ENCODE peak calls at places on chromosomes 13 and 19, in nine cellular contexts. One of them, this sample, is unnamed.

GRCh38 chr19:10891360-10892108 is 20.2 kb downstream of the CARM1 start:
- DNase-seq in activated naive CD4-positive, alpha-beta T cell treated with anti-CD3 and anti-CD28 coated beads, Interleukin-2, amount 10 ng/mL, durations not matched to agents 7 days and 5 days: no peak
- DNase-seq in activated CD4-positive, alpha-beta memory T cell treated with anti-CD3 and anti-CD28 coated beads for 36 hours: no peak
- DNase-seq in GM12892: no peak
- DNase-seq in bronchial epithelial cell: peak
- DNase-seq in dorsolateral prefrontal cortex: no peak
- DNase-seq in AG04449: no peak
- DNase-seq in RPMI7951: no peak
- DNase-seq in kidney epithelial cell: peak
- DNase-seq in this sample: peak

GRCh38 chr19:13302521-13303270 is 152.5 kb downstream of the IER2 start:
- DNase-seq in activated CD4-positive, alpha-beta memory T cell treated with anti-CD3 and anti-CD28 coated beads for 36 hours: no peak
- DNase-seq in bronchial epithelial cell: no peak
- DNase-seq in kidney epithelial cell: no peak
- DNase-seq in RPMI7951: peak
- DNase-seq in activated naive CD4-positive, alpha-beta T cell treated with anti-CD3 and anti-CD28 coated beads, Interleukin-2, amount 10 ng/mL, durations not matched to agents 7 days and 5 days: no peak
- DNase-seq in AG04449: no peak
- DNase-seq in dorsolateral prefrontal cortex: peak
- DNase-seq in GM12892: no peak
- DNase-seq in this sample: no peak

GRCh38 chr13:48582086-48582485 is 49.2 kb upstream of the RCBTB2 start:
- DNase-seq in activated CD4-positive, alpha-beta memory T cell treated with anti-CD3 and anti-CD28 coated beads for 36 hours: no peak
- DNase-seq in activated naive CD4-positive, alpha-beta T cell treated with anti-CD3 and anti-CD28 coated beads, Interleukin-2, amount 10 ng/mL, durations not matched to agents 7 days and 5 days: no peak
- DNase-seq in bronchial epithelial cell: no peak
- DNase-seq in kidney epithelial cell: no peak
- DNase-seq in RPMI7951: no peak
- DNase-seq in dorsolateral prefrontal cortex: no peak
- DNase-seq in GM12892: no peak
- DNase-seq in AG04449: no peak
- DNase-seq in this sample: no peak

GRCh38 chr19:29858000-29858596 is 46.3 kb downstream of the CCNE1 start:
- DNase-seq in activated naive CD4-positive, alpha-beta T cell treated with anti-CD3 and anti-CD28 coated beads, Interleukin-2, amount 10 ng/mL, durations not matched to agents 7 days and 5 days: peak
- DNase-seq in GM12892: peak
- DNase-seq in RPMI7951: no peak
- DNase-seq in activated CD4-positive, alpha-beta memory T cell treated with anti-CD3 and anti-CD28 coated beads for 36 hours: peak
- DNase-seq in bronchial epithelial cell: no peak
- DNase-seq in dorsolateral prefrontal cortex: no peak
- DNase-seq in kidney epithelial cell: no peak
- DNase-seq in AG04449: no peak
- DNase-seq in this sample: peak

GRCh38 chr13:37701972-37702371 is 103.4 kb upstream of the POSTN start:
- DNase-seq in kidney epithelial cell: peak
- DNase-seq in activated naive CD4-positive, alpha-beta T cell treated with anti-CD3 and anti-CD28 coated beads, Interleukin-2, amount 10 ng/mL, durations not matched to agents 7 days and 5 days: no peak
- DNase-seq in RPMI7951: peak
- DNase-seq in dorsolateral prefrontal cortex: no peak
- DNase-seq in bronchial epithelial cell: peak
- DNase-seq in GM12892: no peak
- DNase-seq in activated CD4-positive, alpha-beta memory T cell treated with anti-CD3 and anti-CD28 coated beads for 36 hours: no peak
- DNase-seq in AG04449: peak
- DNase-seq in this sample: no peak

GRCh38 chr13:110251227-110251791 is 55.6 kb downstream of the COL4A1 start:
- DNase-seq in AG04449: no peak
- DNase-seq in activated naive CD4-positive, alpha-beta T cell treated with anti-CD3 and anti-CD28 coated beads, Interleukin-2, amount 10 ng/mL, durations not matched to agents 7 days and 5 days: no peak
- DNase-seq in activated CD4-positive, alpha-beta memory T cell treated with anti-CD3 and anti-CD28 coated beads for 36 hours: no peak
- DNase-seq in dorsolateral prefrontal cortex: no peak
- DNase-seq in GM12892: no peak
- DNase-seq in RPMI7951: no peak
- DNase-seq in kidney epithelial cell: no peak
- DNase-seq in bronchial epithelial cell: no peak
- DNase-seq in this sample: no peak

GRCh38 chr19:46716013-46716671 is 772 bp downstream of the PRKD2 start:
- DNase-seq in AG04449: no peak
- DNase-seq in kidney epithelial cell: no peak
- DNase-seq in dorsolateral prefrontal cortex: no peak
- DNase-seq in bronchial epithelial cell: no peak
- DNase-seq in RPMI7951: peak
- DNase-seq in activated naive CD4-positive, alpha-beta T cell treated with anti-CD3 and anti-CD28 coated beads, Interleukin-2, amount 10 ng/mL, durations not matched to agents 7 days and 5 days: peak
- DNase-seq in GM12892: no peak
- DNase-seq in activated CD4-positive, alpha-beta memory T cell treated with anti-CD3 and anti-CD28 coated beads for 36 hours: peak
- DNase-seq in this sample: no peak

GRCh38 chr13:44271915-44272341 is 101.7 kb upstream of the SERP2 start:
- DNase-seq in activated naive CD4-positive, alpha-beta T cell treated with anti-CD3 and anti-CD28 coated beads, Interleukin-2, amount 10 ng/mL, durations not matched to agents 7 days and 5 days: no peak
- DNase-seq in RPMI7951: peak
- DNase-seq in dorsolateral prefrontal cortex: no peak
- DNase-seq in kidney epithelial cell: no peak
- DNase-seq in AG04449: no peak
- DNase-seq in bronchial epithelial cell: no peak
- DNase-seq in activated CD4-positive, alpha-beta memory T cell treated with anti-CD3 and anti-CD28 coated beads for 36 hours: no peak
- DNase-seq in GM12892: no peak
- DNase-seq in this sample: no peak

GRCh38 chr13:50098693-50099092 is 83.4 kb downstream of the KCNRG start:
- DNase-seq in activated CD4-positive, alpha-beta memory T cell treated with anti-CD3 and anti-CD28 coated beads for 36 hours: no peak
- DNase-seq in GM12892: no peak
- DNase-seq in AG04449: no peak
- DNase-seq in dorsolateral prefrontal cortex: no peak
- DNase-seq in RPMI7951: no peak
- DNase-seq in bronchial epithelial cell: no peak
- DNase-seq in activated naive CD4-positive, alpha-beta T cell treated with anti-CD3 and anti-CD28 coated beads, Interleukin-2, amount 10 ng/mL, durations not matched to agents 7 days and 5 days: no peak
- DNase-seq in kidney epithelial cell: no peak
- DNase-seq in this sample: no peak

GRCh38 chr19:8611890-8612806 is 1.6 kb upstream of the ADAMTS10 start:
- DNase-seq in dorsolateral prefrontal cortex: no peak
- DNase-seq in AG04449: no peak
- DNase-seq in GM12892: no peak
- DNase-seq in bronchial epithelial cell: no peak
- DNase-seq in kidney epithelial cell: no peak
- DNase-seq in RPMI7951: peak
- DNase-seq in activated naive CD4-positive, alpha-beta T cell treated with anti-CD3 and anti-CD28 coated beads, Interleukin-2, amount 10 ng/mL, durations not matched to agents 7 days and 5 days: no peak
- DNase-seq in activated CD4-positive, alpha-beta memory T cell treated with anti-CD3 and anti-CD28 coated beads for 36 hours: no peak
- DNase-seq in this sample: no peak

GRCh38 chr19:14111486-14111885 is 6.1 kb downstream of the PRKACA start:
- DNase-seq in bronchial epithelial cell: no peak
- DNase-seq in dorsolateral prefrontal cortex: no peak
- DNase-seq in AG04449: no peak
- DNase-seq in kidney epithelial cell: no peak
- DNase-seq in RPMI7951: no peak
- DNase-seq in activated naive CD4-positive, alpha-beta T cell treated with anti-CD3 and anti-CD28 coated beads, Interleukin-2, amount 10 ng/mL, durations not matched to agents 7 days and 5 days: no peak
- DNase-seq in activated CD4-positive, alpha-beta memory T cell treated with anti-CD3 and anti-CD28 coated beads for 36 hours: no peak
- DNase-seq in GM12892: no peak
- DNase-seq in this sample: no peak

GRCh38 chr19:30881281-30881680 is 468.0 kb downstream of the TSHZ3 start:
- DNase-seq in dorsolateral prefrontal cortex: no peak
- DNase-seq in activated naive CD4-positive, alpha-beta T cell treated with anti-CD3 and anti-CD28 coated beads, Interleukin-2, amount 10 ng/mL, durations not matched to agents 7 days and 5 days: no peak
- DNase-seq in RPMI7951: no peak
- DNase-seq in activated CD4-positive, alpha-beta memory T cell treated with anti-CD3 and anti-CD28 coated beads for 36 hours: no peak
- DNase-seq in bronchial epithelial cell: no peak
- DNase-seq in kidney epithelial cell: no peak
- DNase-seq in AG04449: no peak
- DNase-seq in GM12892: no peak
- DNase-seq in this sample: no peak

GRCh38 chr13:105627270-105627669 is 908.2 kb downstream of the EFNB2 start:
- DNase-seq in RPMI7951: peak
- DNase-seq in kidney epithelial cell: no peak
- DNase-seq in bronchial epithelial cell: peak
- DNase-seq in GM12892: no peak
- DNase-seq in activated CD4-positive, alpha-beta memory T cell treated with anti-CD3 and anti-CD28 coated beads for 36 hours: no peak
- DNase-seq in AG04449: no peak
- DNase-seq in dorsolateral prefrontal cortex: no peak
- DNase-seq in activated naive CD4-positive, alpha-beta T cell treated with anti-CD3 and anti-CD28 coated beads, Interleukin-2, amount 10 ng/mL, durations not matched to agents 7 days and 5 days: no peak
- DNase-seq in this sample: no peak

GRCh38 chr13:43694265-43694664 is 92.5 kb downstream of the ENOX1 start:
- DNase-seq in GM12892: no peak
- DNase-seq in AG04449: no peak
- DNase-seq in dorsolateral prefrontal cortex: no peak
- DNase-seq in activated naive CD4-positive, alpha-beta T cell treated with anti-CD3 and anti-CD28 coated beads, Interleukin-2, amount 10 ng/mL, durations not matched to agents 7 days and 5 days: no peak
- DNase-seq in RPMI7951: no peak
- DNase-seq in bronchial epithelial cell: no peak
- DNase-seq in kidney epithelial cell: no peak
- DNase-seq in activated CD4-positive, alpha-beta memory T cell treated with anti-CD3 and anti-CD28 coated beads for 36 hours: no peak
- DNase-seq in this sample: peak

GRCh38 chr19:27844261-27844660 is 1368.7 kb downstream of the UQCRFS1 start:
- DNase-seq in kidney epithelial cell: no peak
- DNase-seq in GM12892: no peak
- DNase-seq in AG04449: no peak
- DNase-seq in bronchial epithelial cell: no peak
- DNase-seq in activated naive CD4-positive, alpha-beta T cell treated with anti-CD3 and anti-CD28 coated beads, Interleukin-2, amount 10 ng/mL, durations not matched to agents 7 days and 5 days: no peak
- DNase-seq in dorsolateral prefrontal cortex: no peak
- DNase-seq in activated CD4-positive, alpha-beta memory T cell treated with anti-CD3 and anti-CD28 coated beads for 36 hours: no peak
- DNase-seq in RPMI7951: no peak
- DNase-seq in this sample: no peak

GRCh38 chr13:29508130-29508873 is 87.2 kb downstream of the SLC7A1 start:
- DNase-seq in AG04449: peak
- DNase-seq in activated naive CD4-positive, alpha-beta T cell treated with anti-CD3 and anti-CD28 coated beads, Interleukin-2, amount 10 ng/mL, durations not matched to agents 7 days and 5 days: peak
- DNase-seq in dorsolateral prefrontal cortex: peak
- DNase-seq in RPMI7951: peak
- DNase-seq in bronchial epithelial cell: peak
- DNase-seq in kidney epithelial cell: peak
- DNase-seq in GM12892: peak
- DNase-seq in activated CD4-positive, alpha-beta memory T cell treated with anti-CD3 and anti-CD28 coated beads for 36 hours: peak
- DNase-seq in this sample: peak

GRCh38 chr13:44732503-44733098 is 156.5 kb upstream of the TSC22D1 start:
- DNase-seq in activated CD4-positive, alpha-beta memory T cell treated with anti-CD3 and anti-CD28 coated beads for 36 hours: no peak
- DNase-seq in bronchial epithelial cell: no peak
- DNase-seq in GM12892: no peak
- DNase-seq in kidney epithelial cell: no peak
- DNase-seq in AG04449: no peak
- DNase-seq in activated naive CD4-positive, alpha-beta T cell treated with anti-CD3 and anti-CD28 coated beads, Interleukin-2, amount 10 ng/mL, durations not matched to agents 7 days and 5 days: no peak
- DNase-seq in dorsolateral prefrontal cortex: no peak
- DNase-seq in RPMI7951: no peak
- DNase-seq in this sample: no peak

GRCh38 chr19:3062165-3063105 is at the start of gene TLE5:
- DNase-seq in kidney epithelial cell: no peak
- DNase-seq in AG04449: no peak
- DNase-seq in dorsolateral prefrontal cortex: peak
- DNase-seq in GM12892: peak
- DNase-seq in RPMI7951: peak
- DNase-seq in activated naive CD4-positive, alpha-beta T cell treated with anti-CD3 and anti-CD28 coated beads, Interleukin-2, amount 10 ng/mL, durations not matched to agents 7 days and 5 days: peak
- DNase-seq in activated CD4-positive, alpha-beta memory T cell treated with anti-CD3 and anti-CD28 coated beads for 36 hours: peak
- DNase-seq in bronchial epithelial cell: no peak
- DNase-seq in this sample: peak

GRCh38 chr19:37855098-37855497 is 51.3 kb downstream of the WDR87 start:
- DNase-seq in activated naive CD4-positive, alpha-beta T cell treated with anti-CD3 and anti-CD28 coated beads, Interleukin-2, amount 10 ng/mL, durations not matched to agents 7 days and 5 days: peak
- DNase-seq in activated CD4-positive, alpha-beta memory T cell treated with anti-CD3 and anti-CD28 coated beads for 36 hours: peak
- DNase-seq in kidney epithelial cell: no peak
- DNase-seq in dorsolateral prefrontal cortex: peak
- DNase-seq in GM12892: peak
- DNase-seq in bronchial epithelial cell: peak
- DNase-seq in RPMI7951: no peak
- DNase-seq in AG04449: no peak
- DNase-seq in this sample: no peak

GRCh38 chr13:94352057-94352456 is 127.4 kb downstream of the DCT start:
- DNase-seq in activated naive CD4-positive, alpha-beta T cell treated with anti-CD3 and anti-CD28 coated beads, Interleukin-2, amount 10 ng/mL, durations not matched to agents 7 days and 5 days: no peak
- DNase-seq in dorsolateral prefrontal cortex: no peak
- DNase-seq in RPMI7951: no peak
- DNase-seq in bronchial epithelial cell: no peak
- DNase-seq in kidney epithelial cell: no peak
- DNase-seq in activated CD4-positive, alpha-beta memory T cell treated with anti-CD3 and anti-CD28 coated beads for 36 hours: no peak
- DNase-seq in AG04449: no peak
- DNase-seq in GM12892: no peak
- DNase-seq in this sample: no peak

GRCh38 chr19:5893907-5894703 is 9.5 kb downstream of the NDUFA11 start:
- DNase-seq in dorsolateral prefrontal cortex: no peak
- DNase-seq in activated naive CD4-positive, alpha-beta T cell treated with anti-CD3 and anti-CD28 coated beads, Interleukin-2, amount 10 ng/mL, durations not matched to agents 7 days and 5 days: no peak
- DNase-seq in AG04449: no peak
- DNase-seq in activated CD4-positive, alpha-beta memory T cell treated with anti-CD3 and anti-CD28 coated beads for 36 hours: no peak
- DNase-seq in RPMI7951: no peak
- DNase-seq in bronchial epithelial cell: no peak
- DNase-seq in GM12892: no peak
- DNase-seq in kidney epithelial cell: no peak
- DNase-seq in this sample: no peak

GRCh38 chr19:17376935-17377600 is at the start of gene PLVAP:
- DNase-seq in kidney epithelial cell: no peak
- DNase-seq in activated naive CD4-positive, alpha-beta T cell treated with anti-CD3 and anti-CD28 coated beads, Interleukin-2, amount 10 ng/mL, durations not matched to agents 7 days and 5 days: no peak
- DNase-seq in activated CD4-positive, alpha-beta memory T cell treated with anti-CD3 and anti-CD28 coated beads for 36 hours: no peak
- DNase-seq in GM12892: no peak
- DNase-seq in bronchial epithelial cell: no peak
- DNase-seq in RPMI7951: no peak
- DNase-seq in dorsolateral prefrontal cortex: no peak
- DNase-seq in AG04449: no peak
- DNase-seq in this sample: no peak

GRCh38 chr19:14526423-14526822 is 3.0 kb upstream of the TECR start:
- DNase-seq in activated naive CD4-positive, alpha-beta T cell treated with anti-CD3 and anti-CD28 coated beads, Interleukin-2, amount 10 ng/mL, durations not matched to agents 7 days and 5 days: no peak
- DNase-seq in bronchial epithelial cell: peak
- DNase-seq in dorsolateral prefrontal cortex: no peak
- DNase-seq in GM12892: no peak
- DNase-seq in activated CD4-positive, alpha-beta memory T cell treated with anti-CD3 and anti-CD28 coated beads for 36 hours: no peak
- DNase-seq in kidney epithelial cell: no peak
- DNase-seq in RPMI7951: no peak
- DNase-seq in AG04449: no peak
- DNase-seq in this sample: no peak

GRCh38 chr19:53091855-53092254 is 11.4 kb downstream of the ZNF160 start:
- DNase-seq in dorsolateral prefrontal cortex: no peak
- DNase-seq in kidney epithelial cell: no peak
- DNase-seq in AG04449: no peak
- DNase-seq in bronchial epithelial cell: no peak
- DNase-seq in RPMI7951: no peak
- DNase-seq in activated naive CD4-positive, alpha-beta T cell treated with anti-CD3 and anti-CD28 coated beads, Interleukin-2, amount 10 ng/mL, durations not matched to agents 7 days and 5 days: no peak
- DNase-seq in activated CD4-positive, alpha-beta memory T cell treated with anti-CD3 and anti-CD28 coated beads for 36 hours: no peak
- DNase-seq in GM12892: no peak
- DNase-seq in this sample: no peak

GRCh38 chr13:41012536-41012935 is 6.6 kb downstream of the ELF1 start:
- DNase-seq in activated naive CD4-positive, alpha-beta T cell treated with anti-CD3 and anti-CD28 coated beads, Interleukin-2, amount 10 ng/mL, durations not matched to agents 7 days and 5 days: no peak
- DNase-seq in dorsolateral prefrontal cortex: no peak
- DNase-seq in GM12892: no peak
- DNase-seq in activated CD4-positive, alpha-beta memory T cell treated with anti-CD3 and anti-CD28 coated beads for 36 hours: no peak
- DNase-seq in AG04449: no peak
- DNase-seq in bronchial epithelial cell: no peak
- DNase-seq in RPMI7951: no peak
- DNase-seq in kidney epithelial cell: no peak
- DNase-seq in this sample: no peak

GRCh38 chr19:33868821-33869412 is 72.2 kb downstream of the KCTD15 start:
- DNase-seq in AG04449: no peak
- DNase-seq in GM12892: no peak
- DNase-seq in activated naive CD4-positive, alpha-beta T cell treated with anti-CD3 and anti-CD28 coated beads, Interleukin-2, amount 10 ng/mL, durations not matched to agents 7 days and 5 days: no peak
- DNase-seq in RPMI7951: peak
- DNase-seq in bronchial epithelial cell: peak
- DNase-seq in activated CD4-positive, alpha-beta memory T cell treated with anti-CD3 and anti-CD28 coated beads for 36 hours: no peak
- DNase-seq in kidney epithelial cell: no peak
- DNase-seq in dorsolateral prefrontal cortex: peak
- DNase-seq in this sample: no peak

GRCh38 chr19:11008111-11008510 is 47.3 kb downstream of the SMARCA4 start:
- DNase-seq in kidney epithelial cell: no peak
- DNase-seq in RPMI7951: no peak
- DNase-seq in activated naive CD4-positive, alpha-beta T cell treated with anti-CD3 and anti-CD28 coated beads, Interleukin-2, amount 10 ng/mL, durations not matched to agents 7 days and 5 days: no peak
- DNase-seq in AG04449: no peak
- DNase-seq in GM12892: no peak
- DNase-seq in bronchial epithelial cell: no peak
- DNase-seq in activated CD4-positive, alpha-beta memory T cell treated with anti-CD3 and anti-CD28 coated beads for 36 hours: no peak
- DNase-seq in dorsolateral prefrontal cortex: no peak
- DNase-seq in this sample: no peak